ENCODE peak calls at places on chromosomes 2 and 18, in six cellular contexts. One of them, this sample, is unnamed.

GRCh38 chr2:27627963-27628766 is 647 bp downstream of the CCDC121 start:
- DNase-seq in choroid plexus epithelial cell: peak; percentile 98
- DNase-seq in HT-29: peak; percentile 51
- DNase-seq in CD4-positive, CD25-positive, alpha-beta regulatory T cell: peak; percentile 3
- DNase-seq in foreskin fibroblast: peak; percentile 83
- DNase-seq in cerebellum: no peak
- DNase-seq in this sample: peak; percentile 10

GRCh38 chr2:115303-115702 is 69.0 kb upstream of the FAM110C start:
- DNase-seq in choroid plexus epithelial cell: no peak
- DNase-seq in HT-29: peak; percentile 17
- DNase-seq in CD4-positive, CD25-positive, alpha-beta regulatory T cell: no peak
- DNase-seq in foreskin fibroblast: no peak
- DNase-seq in cerebellum: no peak
- DNase-seq in this sample: no peak

GRCh38 chr2:221708916-221709315 is 136.8 kb upstream of the EPHA4 start:
- DNase-seq in choroid plexus epithelial cell: no peak
- DNase-seq in HT-29: no peak
- DNase-seq in CD4-positive, CD25-positive, alpha-beta regulatory T cell: no peak
- DNase-seq in foreskin fibroblast: no peak
- DNase-seq in cerebellum: no peak
- DNase-seq in this sample: no peak

GRCh38 chr2:42872736-42873135 is 80.4 kb upstream of the HAAO start:
- DNase-seq in choroid plexus epithelial cell: no peak
- DNase-seq in HT-29: no peak
- DNase-seq in CD4-positive, CD25-positive, alpha-beta regulatory T cell: no peak
- DNase-seq in foreskin fibroblast: peak; percentile 56
- DNase-seq in cerebellum: no peak
- DNase-seq in this sample: peak; percentile 33

GRCh38 chr18:29439398-29439797 is 1262.5 kb upstream of the CDH2 start:
- DNase-seq in choroid plexus epithelial cell: no peak
- DNase-seq in HT-29: no peak
- DNase-seq in CD4-positive, CD25-positive, alpha-beta regulatory T cell: no peak
- DNase-seq in foreskin fibroblast: no peak
- DNase-seq in cerebellum: no peak
- DNase-seq in this sample: no peak

GRCh38 chr2:188645982-188646381 is 328.2 kb upstream of the COL3A1 start:
- DNase-seq in choroid plexus epithelial cell: peak; percentile 58
- DNase-seq in HT-29: no peak
- DNase-seq in CD4-positive, CD25-positive, alpha-beta regulatory T cell: no peak
- DNase-seq in foreskin fibroblast: peak; percentile 41
- DNase-seq in cerebellum: no peak
- DNase-seq in this sample: no peak

GRCh38 chr18:35570182-35570581 is 11.4 kb upstream of the GALNT1 start:
- DNase-seq in choroid plexus epithelial cell: no peak
- DNase-seq in HT-29: no peak
- DNase-seq in CD4-positive, CD25-positive, alpha-beta regulatory T cell: no peak
- DNase-seq in foreskin fibroblast: no peak
- DNase-seq in cerebellum: no peak
- DNase-seq in this sample: no peak

GRCh38 chr2:235641333-235641732 is 147.5 kb downstream of the AGAP1 start:
- DNase-seq in choroid plexus epithelial cell: no peak
- DNase-seq in HT-29: no peak
- DNase-seq in CD4-positive, CD25-positive, alpha-beta regulatory T cell: no peak
- DNase-seq in foreskin fibroblast: peak; percentile 53
- DNase-seq in cerebellum: no peak
- DNase-seq in this sample: no peak

GRCh38 chr18:48751727-48752468 is 198.9 kb downstream of the SMAD7 start:
- DNase-seq in choroid plexus epithelial cell: no peak
- DNase-seq in HT-29: no peak
- DNase-seq in CD4-positive, CD25-positive, alpha-beta regulatory T cell: no peak
- DNase-seq in foreskin fibroblast: no peak
- DNase-seq in cerebellum: no peak
- DNase-seq in this sample: no peak

GRCh38 chr18:9735238-9735637 is 27.1 kb downstream of the RAB31 start:
- DNase-seq in choroid plexus epithelial cell: no peak
- DNase-seq in HT-29: no peak
- DNase-seq in CD4-positive, CD25-positive, alpha-beta regulatory T cell: no peak
- DNase-seq in foreskin fibroblast: no peak
- DNase-seq in cerebellum: no peak
- DNase-seq in this sample: no peak

GRCh38 chr2:99756059-99756458 is 266.2 kb upstream of the REV1 start:
- DNase-seq in choroid plexus epithelial cell: no peak
- DNase-seq in HT-29: no peak
- DNase-seq in CD4-positive, CD25-positive, alpha-beta regulatory T cell: no peak
- DNase-seq in foreskin fibroblast: no peak
- DNase-seq in cerebellum: no peak
- DNase-seq in this sample: no peak

GRCh38 chr18:52426041-52426440 is 86.0 kb downstream of the DCC start:
- DNase-seq in choroid plexus epithelial cell: no peak
- DNase-seq in HT-29: no peak
- DNase-seq in CD4-positive, CD25-positive, alpha-beta regulatory T cell: no peak
- DNase-seq in foreskin fibroblast: no peak
- DNase-seq in cerebellum: no peak
- DNase-seq in this sample: no peak

GRCh38 chr2:188870289-188870688 is 103.9 kb upstream of the COL3A1 start:
- DNase-seq in choroid plexus epithelial cell: peak; percentile 96
- DNase-seq in HT-29: no peak
- DNase-seq in CD4-positive, CD25-positive, alpha-beta regulatory T cell: no peak
- DNase-seq in foreskin fibroblast: peak; percentile 85
- DNase-seq in cerebellum: no peak
- DNase-seq in this sample: peak; percentile 20

GRCh38 chr2:76958749-76959148 is 563.4 kb downstream of the LRRTM4 start:
- DNase-seq in choroid plexus epithelial cell: no peak
- DNase-seq in HT-29: peak; percentile 39
- DNase-seq in CD4-positive, CD25-positive, alpha-beta regulatory T cell: no peak
- DNase-seq in foreskin fibroblast: no peak
- DNase-seq in cerebellum: no peak
- DNase-seq in this sample: peak; percentile 0

GRCh38 chr18:31409301-31409700 is 32.7 kb downstream of the DSG4 start:
- DNase-seq in choroid plexus epithelial cell: no peak
- DNase-seq in HT-29: no peak
- DNase-seq in CD4-positive, CD25-positive, alpha-beta regulatory T cell: no peak
- DNase-seq in foreskin fibroblast: no peak
- DNase-seq in cerebellum: no peak
- DNase-seq in this sample: no peak

GRCh38 chr2:69036926-69037325 is 23.9 kb downstream of the ANTXR1 start:
- DNase-seq in choroid plexus epithelial cell: peak; percentile 23
- DNase-seq in HT-29: no peak
- DNase-seq in CD4-positive, CD25-positive, alpha-beta regulatory T cell: no peak
- DNase-seq in foreskin fibroblast: no peak
- DNase-seq in cerebellum: no peak
- DNase-seq in this sample: no peak

GRCh38 chr2:117470311-117471095 is 344.0 kb upstream of the DDX18 start:
- DNase-seq in choroid plexus epithelial cell: no peak
- DNase-seq in HT-29: peak; percentile 78
- DNase-seq in CD4-positive, CD25-positive, alpha-beta regulatory T cell: no peak
- DNase-seq in foreskin fibroblast: no peak
- DNase-seq in cerebellum: no peak
- DNase-seq in this sample: no peak

GRCh38 chr18:22412502-22412901 is 5.2 kb downstream of the CTAGE1 start:
- DNase-seq in choroid plexus epithelial cell: peak; percentile 70
- DNase-seq in HT-29: no peak
- DNase-seq in CD4-positive, CD25-positive, alpha-beta regulatory T cell: no peak
- DNase-seq in foreskin fibroblast: no peak
- DNase-seq in cerebellum: no peak
- DNase-seq in this sample: no peak

GRCh38 chr2:234249006-234249405 is 198.5 kb downstream of the SPP2 start:
- DNase-seq in choroid plexus epithelial cell: no peak
- DNase-seq in HT-29: no peak
- DNase-seq in CD4-positive, CD25-positive, alpha-beta regulatory T cell: no peak
- DNase-seq in foreskin fibroblast: no peak
- DNase-seq in cerebellum: no peak
- DNase-seq in this sample: no peak

GRCh38 chr2:45904267-45904921 is 252.9 kb downstream of the PRKCE start:
- DNase-seq in choroid plexus epithelial cell: no peak
- DNase-seq in HT-29: no peak
- DNase-seq in CD4-positive, CD25-positive, alpha-beta regulatory T cell: no peak
- DNase-seq in foreskin fibroblast: peak; percentile 54
- DNase-seq in cerebellum: no peak
- DNase-seq in this sample: no peak

GRCh38 chr2:73291461-73292315 is 1.7 kb downstream of the EGR4 start:
- DNase-seq in choroid plexus epithelial cell: no peak
- DNase-seq in HT-29: no peak
- DNase-seq in CD4-positive, CD25-positive, alpha-beta regulatory T cell: no peak
- DNase-seq in foreskin fibroblast: no peak
- DNase-seq in cerebellum: peak; percentile 48
- DNase-seq in this sample: no peak

GRCh38 chr2:234771985-234772774 is 179.6 kb upstream of the SH3BP4 start:
- DNase-seq in choroid plexus epithelial cell: peak; percentile 60
- DNase-seq in HT-29: peak; percentile 80
- DNase-seq in CD4-positive, CD25-positive, alpha-beta regulatory T cell: no peak
- DNase-seq in foreskin fibroblast: no peak
- DNase-seq in cerebellum: no peak
- DNase-seq in this sample: no peak

GRCh38 chr18:48743046-48743445 is 204.2 kb downstream of the CTIF start:
- DNase-seq in choroid plexus epithelial cell: peak; percentile 55
- DNase-seq in HT-29: no peak
- DNase-seq in CD4-positive, CD25-positive, alpha-beta regulatory T cell: no peak
- DNase-seq in foreskin fibroblast: peak; percentile 83
- DNase-seq in cerebellum: no peak
- DNase-seq in this sample: no peak

GRCh38 chr18:70645971-70646370 is 357.1 kb downstream of the SOCS6 start:
- DNase-seq in choroid plexus epithelial cell: no peak
- DNase-seq in HT-29: no peak
- DNase-seq in CD4-positive, CD25-positive, alpha-beta regulatory T cell: no peak
- DNase-seq in foreskin fibroblast: no peak
- DNase-seq in cerebellum: no peak
- DNase-seq in this sample: no peak

GRCh38 chr18:62759704-62760402 is 44.5 kb downstream of the PHLPP1 start:
- DNase-seq in choroid plexus epithelial cell: peak; percentile 67
- DNase-seq in HT-29: no peak
- DNase-seq in CD4-positive, CD25-positive, alpha-beta regulatory T cell: no peak
- DNase-seq in foreskin fibroblast: peak; percentile 20
- DNase-seq in cerebellum: no peak
- DNase-seq in this sample: no peak

GRCh38 chr2:740446-741293 is 63.5 kb upstream of the TMEM18 start:
- DNase-seq in choroid plexus epithelial cell: peak; percentile 95
- DNase-seq in HT-29: peak; percentile 82
- DNase-seq in CD4-positive, CD25-positive, alpha-beta regulatory T cell: peak; percentile 46
- DNase-seq in foreskin fibroblast: peak; percentile 100
- DNase-seq in cerebellum: peak; percentile 62
- DNase-seq in this sample: peak; percentile 65

GRCh38 chr2:58939388-58939787 is 698.3 kb upstream of the FANCL start:
- DNase-seq in choroid plexus epithelial cell: peak; percentile 92
- DNase-seq in HT-29: no peak
- DNase-seq in CD4-positive, CD25-positive, alpha-beta regulatory T cell: no peak
- DNase-seq in foreskin fibroblast: peak; percentile 44
- DNase-seq in cerebellum: no peak
- DNase-seq in this sample: no peak

GRCh38 chr18:23827681-23828080 is 138.4 kb downstream of the LAMA3 start:
- DNase-seq in choroid plexus epithelial cell: no peak
- DNase-seq in HT-29: no peak
- DNase-seq in CD4-positive, CD25-positive, alpha-beta regulatory T cell: no peak
- DNase-seq in foreskin fibroblast: no peak
- DNase-seq in cerebellum: no peak
- DNase-seq in this sample: no peak

GRCh38 chr2:96913398-96914202 is 43.7 kb upstream of the SEMA4C start:
- DNase-seq in choroid plexus epithelial cell: no peak
- DNase-seq in HT-29: no peak
- DNase-seq in CD4-positive, CD25-positive, alpha-beta regulatory T cell: peak; percentile 11
- DNase-seq in foreskin fibroblast: no peak
- DNase-seq in cerebellum: no peak
- DNase-seq in this sample: no peak

This sample was measured in lung microvascular endothelial cell.